ENCODE peak calls at places on chromosomes 7 and 10, in ten cellular contexts. M, F, O, T, X, L, V, D, E and H are unnamed samples.

GRCh38 chr7:99792983-99793382 is 9.0 kb upstream of the CYP3A4 start:
- DNase-seq in O (no peak), L (no peak), E (no peak), F (no peak), T (no peak), X (no peak), D (no peak), V (no peak), M (no peak), H (no peak)

GRCh38 chr10:70759769-70760168 is 25.4 kb downstream of the TBATA start:
- DNase-seq in D (no peak), L (no peak), E (no peak), F (no peak), X (peak; percentile 50), T (peak; percentile 60), V (no peak), M (no peak), O (no peak), H (no peak)

GRCh38 chr7:149831730-149832219 is 6.4 kb upstream of the ZNF862 start:
- DNase-seq in T (no peak), L (no peak), F (no peak), M (no peak), O (peak; percentile 46), X (no peak), D (no peak), V (no peak), E (no peak), H (no peak)

GRCh38 chr10:53135213-53135896 is 362.8 kb upstream of the MBL2 start:
- DNase-seq in M (no peak), X (no peak), T (no peak), D (no peak), E (no peak), O (no peak), V (no peak), L (no peak), F (no peak), H (no peak)

GRCh38 chr10:91590904-91591791 is 41.7 kb downstream of the PPP1R3C start:
- DNase-seq in X (no peak), O (no peak), T (peak; percentile 94), E (peak; percentile 86), D (peak; percentile 81), L (peak; percentile 88), F (no peak), V (peak; percentile 80), M (peak; percentile 36), H (no peak)

GRCh38 chr10:88586462-88586861 is at the start of gene LIPJ:
- DNase-seq in M (no peak), V (no peak), D (no peak), O (no peak), E (no peak), L (no peak), T (no peak), X (no peak), F (no peak), H (no peak)

GRCh38 chr10:61992683-61993629 is 91.5 kb downstream of the ARID5B start:
- DNase-seq in F (peak; percentile 44), T (no peak), E (no peak), V (peak; percentile 79), L (peak; percentile 97), D (peak; percentile 41), M (no peak), X (peak; percentile 72), O (peak; percentile 10), H (peak; percentile 43)

GRCh38 chr10:132508497-132509443 is 28.8 kb upstream of the INPP5A start:
- DNase-seq in D (no peak), L (peak; percentile 45), X (no peak), T (peak; percentile 81), F (no peak), O (peak; percentile 47), M (peak; percentile 65), V (peak; percentile 55), E (peak; percentile 52), H (no peak)

GRCh38 chr10:113740850-113741249 is 10.6 kb upstream of the PLEKHS1 start:
- DNase-seq in F (no peak), O (no peak), M (no peak), T (no peak), D (no peak), V (no peak), L (no peak), X (no peak), E (no peak), H (no peak)

GRCh38 chr10:113739577-113739976 is 11.9 kb upstream of the PLEKHS1 start:
- DNase-seq in D (no peak), T (no peak), E (no peak), M (no peak), L (no peak), F (no peak), V (no peak), O (no peak), X (no peak), H (no peak)

GRCh38 chr10:113745374-113745773 is 6.1 kb upstream of the PLEKHS1 start:
- DNase-seq in T (no peak), V (no peak), X (no peak), L (no peak), F (no peak), E (no peak), D (no peak), O (no peak), M (no peak), H (no peak)

GRCh38 chr10:113743594-113743993 is 7.9 kb upstream of the PLEKHS1 start:
- DNase-seq in E (no peak), F (no peak), T (no peak), V (no peak), O (no peak), X (no peak), M (no peak), D (no peak), L (no peak), H (no peak)

GRCh38 chr10:113742466-113742865 is 9.0 kb upstream of the PLEKHS1 start:
- DNase-seq in O (no peak), F (no peak), D (no peak), X (no peak), T (no peak), V (no peak), L (no peak), M (no peak), E (no peak), H (no peak)
- TF ChIP-seq CTCF in O (no peak), F (no peak), D (no peak), X (no peak), T (no peak), V (no peak), L (no peak), M (no peak), E (no peak), H (no peak)

GRCh38 chr7:139629392-139630082 is 106.1 kb downstream of the CLEC2L start:
- DNase-seq in E (no peak), L (peak; percentile 38), D (no peak), F (no peak), M (no peak), O (no peak), X (no peak), T (no peak), V (no peak), H (no peak)
- TF ChIP-seq CTCF in E (no peak), L (no peak), D (no peak), F (no peak), M (peak; percentile 8), O (no peak), X (no peak), T (no peak), V (no peak), H (no peak)

GRCh38 chr10:33154590-33154989 is 179.9 kb downstream of the NRP1 start:
- DNase-seq in O (no peak), X (no peak), M (no peak), F (no peak), T (no peak), L (peak; percentile 94), E (no peak), D (no peak), V (no peak), H (no peak)

GRCh38 chr10:33153968-33154327 is 180.5 kb downstream of the NRP1 start:
- DNase-seq in E (no peak), T (no peak), F (no peak), L (no peak), X (no peak), M (no peak), V (no peak), O (no peak), D (no peak), H (no peak)

GRCh38 chr10:33153266-33153967 is 181.1 kb downstream of the NRP1 start:
- DNase-seq in E (no peak), X (no peak), T (no peak), D (no peak), M (no peak), V (no peak), F (no peak), L (no peak), O (no peak), H (no peak)

GRCh38 chr10:33157108-33157507 is 177.4 kb downstream of the NRP1 start:
- DNase-seq in T (no peak), O (no peak), D (no peak), L (peak; percentile 76), F (no peak), V (peak; percentile 60), X (no peak), M (no peak), E (no peak), H (no peak)

DNA sequence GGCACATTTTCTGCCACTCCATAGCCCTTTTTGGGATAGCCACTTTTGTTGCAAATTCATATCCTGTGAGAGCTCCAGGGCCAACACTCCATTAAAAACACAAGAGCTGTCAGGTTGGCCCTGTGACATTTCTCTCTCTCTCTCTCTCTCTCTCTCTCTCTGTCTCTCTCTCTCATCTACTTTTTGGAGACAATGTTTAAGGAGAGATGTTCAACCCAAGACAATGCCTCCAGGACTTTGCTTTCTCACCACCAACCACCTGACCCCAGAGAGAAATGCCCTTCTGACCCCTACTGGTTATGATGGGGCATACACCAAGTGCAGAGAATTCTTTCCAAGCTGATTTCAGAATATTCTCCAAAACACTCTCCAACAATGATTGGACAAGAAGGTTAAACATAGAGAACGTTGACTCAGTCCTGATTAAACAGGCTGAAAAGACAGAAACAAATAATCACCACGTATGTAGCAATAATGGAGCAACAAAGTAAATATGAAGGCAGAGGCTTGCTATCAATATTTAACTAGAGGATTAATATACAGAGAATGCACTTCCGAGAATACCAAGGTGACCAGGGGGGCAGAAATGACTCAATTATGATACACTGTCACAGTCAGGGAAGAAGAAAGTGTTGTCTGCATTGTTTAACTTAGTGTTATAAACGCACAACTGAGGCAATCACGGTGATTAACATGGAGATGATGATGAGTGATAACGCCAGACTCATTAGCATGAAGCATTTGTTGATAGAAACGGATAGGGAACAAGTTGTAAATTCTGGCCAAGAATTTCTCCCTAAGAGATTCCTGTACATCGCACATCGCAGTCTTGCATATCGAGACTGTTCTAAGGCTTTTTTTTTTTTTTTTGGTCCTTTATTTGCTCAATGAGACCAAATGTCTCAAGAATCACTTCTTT is 178.5 kb downstream of the NRP1 start:
- DNase-seq in E (peak; percentile 11), L (peak; percentile 81), D (peak; percentile 59), O (no peak), M (no peak), V (peak; percentile 69), X (peak; percentile 36), F (peak; percentile 72), T (no peak), H (no peak)
- TF ChIP-seq CTCF in E (no peak), L (peak; percentile 76), D (peak; percentile 74), O (peak; percentile 53), M (peak; percentile 45), V (peak; percentile 56), X (peak; percentile 78), F (peak; percentile 76), T (peak; percentile 38), H (peak; percentile 75)

DNA sequence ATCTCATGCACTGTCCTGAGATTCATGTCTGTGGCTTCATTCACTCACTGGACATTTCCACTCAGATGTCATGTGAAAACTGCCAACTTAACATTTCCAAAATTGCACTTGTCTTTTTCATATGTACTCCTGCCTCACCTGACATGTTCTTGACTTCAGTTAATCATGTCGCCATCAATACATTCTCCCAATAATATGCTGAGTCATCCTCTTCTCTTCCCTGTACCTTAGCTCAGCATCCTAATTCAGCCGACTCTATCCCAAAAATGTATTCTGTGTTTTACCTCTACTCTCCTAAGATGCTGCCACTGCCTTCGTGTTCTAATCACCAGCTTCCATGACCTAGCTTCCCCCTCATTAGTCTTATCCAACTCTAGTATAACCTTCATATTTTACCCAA is 93.9 kb upstream of the GNAI1 start:
- DNase-seq in V (no peak), E (no peak), F (no peak), M (no peak), O (no peak), L (no peak), D (no peak), T (no peak), X (no peak), H (no peak)
- TF ChIP-seq CTCF in V (no peak), E (no peak), F (no peak), M (no peak), O (no peak), L (no peak), D (no peak), T (no peak), X (no peak), H (no peak)